ENCODE peak calls at places on chromosomes 4 and X, in seven cellular contexts. One of them, this sample, is unnamed.

GRCh38 chr4:140308366-140309123 is 64.9 kb upstream of the SCOC start:
- DNase-seq in cardiac muscle cell: peak; percentile 24
- DNase-seq in transverse colon: peak; percentile 21
- DNase-seq in fibroblast of lung: peak; percentile 96
- DNase-seq in aorta: peak; percentile 90
- DNase-seq in psoas muscle: peak; percentile 91
- DNase-seq in mammary epithelial cell: peak; percentile 92
- DNase-seq in this sample: peak; percentile 93

GRCh38 chrX:57929373-57929772 is 19.1 kb upstream of the ZXDA start:
- DNase-seq in cardiac muscle cell: peak; percentile 29
- DNase-seq in transverse colon: no peak
- DNase-seq in fibroblast of lung: peak; percentile 6
- DNase-seq in aorta: no peak
- DNase-seq in psoas muscle: no peak
- DNase-seq in mammary epithelial cell: peak; percentile 26
- DNase-seq in this sample: no peak

GRCh38 chr4:88286897-88287296 is 2.5 kb upstream of the PPM1K start:
- DNase-seq in cardiac muscle cell: peak; percentile 6
- DNase-seq in transverse colon: no peak
- DNase-seq in fibroblast of lung: peak; percentile 7
- DNase-seq in aorta: no peak
- DNase-seq in psoas muscle: no peak
- DNase-seq in mammary epithelial cell: no peak
- DNase-seq in this sample: no peak

GRCh38 chrX:107025538-107025937 is 25.5 kb upstream of the MORC4 start:
- DNase-seq in cardiac muscle cell: peak; percentile 55
- DNase-seq in transverse colon: no peak
- DNase-seq in fibroblast of lung: peak; percentile 13
- DNase-seq in aorta: no peak
- DNase-seq in psoas muscle: no peak
- DNase-seq in mammary epithelial cell: peak; percentile 6
- DNase-seq in this sample: no peak

GRCh38 chr4:4837921-4838601 is 21.4 kb upstream of the MSX1 start:
- DNase-seq in cardiac muscle cell: no peak
- DNase-seq in transverse colon: no peak
- DNase-seq in fibroblast of lung: peak; percentile 62
- DNase-seq in aorta: no peak
- DNase-seq in psoas muscle: no peak
- DNase-seq in mammary epithelial cell: peak; percentile 6
- DNase-seq in this sample: no peak

GRCh38 chr4:125836597-125837195 is 521.9 kb downstream of the FAT4 start:
- DNase-seq in cardiac muscle cell: no peak
- DNase-seq in transverse colon: no peak
- DNase-seq in fibroblast of lung: peak; percentile 10
- DNase-seq in aorta: no peak
- DNase-seq in psoas muscle: no peak
- DNase-seq in mammary epithelial cell: no peak
- DNase-seq in this sample: no peak

GRCh38 chr4:105808459-105809041 is 86.7 kb upstream of the NPNT start:
- DNase-seq in cardiac muscle cell: no peak
- DNase-seq in transverse colon: no peak
- DNase-seq in fibroblast of lung: peak; percentile 72
- DNase-seq in aorta: no peak
- DNase-seq in psoas muscle: no peak
- DNase-seq in mammary epithelial cell: peak; percentile 75
- DNase-seq in this sample: peak; percentile 52

GRCh38 chr4:107037188-107037587 is 1.1 kb upstream of the DKK2 start:
- DNase-seq in cardiac muscle cell: peak; percentile 74
- DNase-seq in transverse colon: peak; percentile 8
- DNase-seq in fibroblast of lung: peak; percentile 45
- DNase-seq in aorta: peak; percentile 79
- DNase-seq in psoas muscle: peak; percentile 67
- DNase-seq in mammary epithelial cell: no peak
- DNase-seq in this sample: peak; percentile 43

GRCh38 chr4:30380404-30380998 is 339.7 kb upstream of the PCDH7 start:
- DNase-seq in cardiac muscle cell: peak; percentile 62
- DNase-seq in transverse colon: peak; percentile 28
- DNase-seq in fibroblast of lung: peak; percentile 73
- DNase-seq in aorta: no peak
- DNase-seq in psoas muscle: no peak
- DNase-seq in mammary epithelial cell: peak; percentile 40
- DNase-seq in this sample: peak; percentile 3

GRCh38 chr4:179797718-179798117 is 2355.5 kb upstream of the AGA start:
- DNase-seq in cardiac muscle cell: no peak
- DNase-seq in transverse colon: no peak
- DNase-seq in fibroblast of lung: no peak
- DNase-seq in aorta: no peak
- DNase-seq in psoas muscle: no peak
- DNase-seq in mammary epithelial cell: no peak
- DNase-seq in this sample: no peak

GRCh38 chrX:50206753-50207152 is 2.2 kb downstream of the CCNB3 start:
- DNase-seq in cardiac muscle cell: no peak
- DNase-seq in transverse colon: no peak
- DNase-seq in fibroblast of lung: no peak
- DNase-seq in aorta: no peak
- DNase-seq in psoas muscle: no peak
- DNase-seq in mammary epithelial cell: no peak
- DNase-seq in this sample: no peak

GRCh38 chrX:3712870-3713224 is 602 bp downstream of the PRKX start:
- DNase-seq in cardiac muscle cell: no peak
- DNase-seq in transverse colon: peak; percentile 35
- DNase-seq in fibroblast of lung: no peak
- DNase-seq in aorta: no peak
- DNase-seq in psoas muscle: peak; percentile 56
- DNase-seq in mammary epithelial cell: no peak
- DNase-seq in this sample: no peak

GRCh38 chr4:185560316-185560715 is 25.0 kb upstream of the PDLIM3 start:
- DNase-seq in cardiac muscle cell: no peak
- DNase-seq in transverse colon: no peak
- DNase-seq in fibroblast of lung: no peak
- DNase-seq in aorta: no peak
- DNase-seq in psoas muscle: no peak
- DNase-seq in mammary epithelial cell: no peak
- DNase-seq in this sample: no peak

GRCh38 chr4:139740531-139741041 is 75.0 kb downstream of the MGST2 start:
- DNase-seq in cardiac muscle cell: no peak
- DNase-seq in transverse colon: peak; percentile 39
- DNase-seq in fibroblast of lung: peak; percentile 94
- DNase-seq in aorta: peak; percentile 71
- DNase-seq in psoas muscle: peak; percentile 81
- DNase-seq in mammary epithelial cell: peak; percentile 59
- DNase-seq in this sample: peak; percentile 66

GRCh38 chrX:149630681-149631292 is 805 bp downstream of the TMEM185A start:
- DNase-seq in cardiac muscle cell: no peak
- DNase-seq in transverse colon: no peak
- DNase-seq in fibroblast of lung: peak; percentile 48
- DNase-seq in aorta: no peak
- DNase-seq in psoas muscle: no peak
- DNase-seq in mammary epithelial cell: peak; percentile 18
- DNase-seq in this sample: peak; percentile 0

GRCh38 chrX:23908219-23909003 is 605 bp downstream of the CXorf58 start:
- DNase-seq in cardiac muscle cell: peak; percentile 59
- DNase-seq in transverse colon: no peak
- DNase-seq in fibroblast of lung: no peak
- DNase-seq in aorta: no peak
- DNase-seq in psoas muscle: no peak
- DNase-seq in mammary epithelial cell: no peak
- DNase-seq in this sample: no peak
- H3K4me3 ChIP-seq in cardiac muscle cell: peak overlapping the region; percentile 88
- H3K4me3 ChIP-seq in transverse colon: peak overlapping the region; percentile 67
- H3K4me3 ChIP-seq in fibroblast of lung: peak overlapping the region; percentile 49
- H3K4me3 ChIP-seq in aorta: no peak overlapping the region
- H3K4me3 ChIP-seq in psoas muscle: peak overlapping the region; percentile 76
- H3K4me3 ChIP-seq in mammary epithelial cell: peak overlapping the region; percentile 36
- H3K4me3 ChIP-seq in this sample: peak overlapping the region; percentile 75

DNA sequence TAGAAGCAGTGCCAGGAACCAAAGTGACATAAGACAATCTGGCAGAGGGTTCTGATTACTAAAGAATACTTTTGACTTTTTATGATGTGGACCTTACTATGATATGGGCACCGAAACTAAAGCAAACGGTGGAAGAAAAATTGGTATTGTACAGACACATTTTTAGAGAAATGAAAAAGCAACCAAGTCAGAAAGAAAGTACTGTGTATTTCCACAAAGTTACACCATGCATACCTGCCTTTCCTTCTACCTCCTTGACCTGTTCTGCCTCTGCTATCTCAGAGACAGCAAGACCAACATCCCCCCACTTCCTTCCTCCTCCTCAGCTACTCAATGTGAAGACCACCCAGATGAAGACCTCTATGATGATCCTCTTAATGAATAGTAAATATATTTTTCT is 88.3 kb downstream of the HUWE1 start:
- DNase-seq in cardiac muscle cell: no peak
- DNase-seq in transverse colon: no peak
- DNase-seq in fibroblast of lung: no peak
- DNase-seq in aorta: no peak
- DNase-seq in psoas muscle: no peak
- DNase-seq in mammary epithelial cell: no peak
- DNase-seq in this sample: no peak
- H3K36me3 ChIP-seq in cardiac muscle cell: peaks cover 32% of the 10 kb centered on the region
- H3K36me3 ChIP-seq in transverse colon: peaks cover 3% of the 10 kb centered on the region
- H3K36me3 ChIP-seq in fibroblast of lung: peaks cover 2% of the 10 kb centered on the region
- H3K36me3 ChIP-seq in aorta: peaks cover 4% of the 10 kb centered on the region
- H3K36me3 ChIP-seq in psoas muscle: peaks cover 90% of the 10 kb centered on the region
- H3K36me3 ChIP-seq in mammary epithelial cell: peaks cover 13% of the 10 kb centered on the region
- H3K36me3 ChIP-seq in this sample: peaks cover 44% of the 10 kb centered on the region

DNA sequence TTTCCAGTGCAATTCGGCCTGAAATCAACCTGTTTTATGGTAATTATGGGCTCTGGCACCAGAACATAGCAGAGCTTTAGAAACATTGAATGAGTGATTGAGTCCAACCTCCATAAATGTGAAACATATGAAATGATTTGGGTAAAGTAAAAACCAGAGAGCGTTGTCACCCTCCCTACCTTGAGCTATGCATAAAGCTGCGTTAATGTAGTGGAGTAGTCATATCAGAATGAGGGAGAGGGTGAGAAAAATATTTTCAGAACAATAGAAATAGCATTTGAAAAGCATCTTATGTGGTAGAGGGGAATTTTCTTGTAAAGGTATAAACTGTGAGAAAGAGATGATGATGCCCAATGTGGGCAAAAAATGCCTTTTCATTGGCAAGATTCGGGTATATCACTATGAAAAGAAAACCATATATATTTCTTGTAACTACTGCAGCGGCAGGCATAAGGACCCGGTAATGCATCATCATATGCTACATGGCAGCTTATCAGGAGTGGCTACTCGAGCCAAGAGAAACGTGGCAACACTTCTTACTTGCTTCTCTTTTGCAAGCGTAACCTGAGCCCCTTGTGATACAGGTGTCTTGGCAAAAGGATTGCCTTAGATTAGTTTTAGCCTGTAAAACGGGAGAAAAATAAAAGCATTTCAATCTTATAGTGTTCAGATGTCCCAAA is 280.1 kb downstream of the SPRY1 start:
- DNase-seq in cardiac muscle cell: peak; percentile 77
- DNase-seq in transverse colon: no peak
- DNase-seq in fibroblast of lung: peak; percentile 27
- DNase-seq in aorta: no peak
- DNase-seq in psoas muscle: no peak
- DNase-seq in mammary epithelial cell: no peak
- DNase-seq in this sample: no peak
- H3K9me3 ChIP-seq in cardiac muscle cell: no peaks in the 10 kb centered on the region
- H3K9me3 ChIP-seq in transverse colon: no peaks in the 10 kb centered on the region
- H3K9me3 ChIP-seq in fibroblast of lung: no peaks in the 10 kb centered on the region
- H3K9me3 ChIP-seq in aorta: no peaks in the 10 kb centered on the region
- H3K9me3 ChIP-seq in psoas muscle: no peaks in the 10 kb centered on the region
- H3K9me3 ChIP-seq in mammary epithelial cell: no peaks in the 10 kb centered on the region
- H3K9me3 ChIP-seq in this sample: no peaks in the 10 kb centered on the region

GRCh38 chrX:10175317-10175871 is 18.6 kb downstream of the CLCN4 start:
- DNase-seq in cardiac muscle cell: no peak
- DNase-seq in transverse colon: no peak
- DNase-seq in fibroblast of lung: peak; percentile 82
- DNase-seq in aorta: no peak
- DNase-seq in psoas muscle: no peak
- DNase-seq in mammary epithelial cell: no peak
- DNase-seq in this sample: peak; percentile 27

GRCh38 chrX:10172867-10173266 is 16.1 kb downstream of the CLCN4 start:
- DNase-seq in cardiac muscle cell: no peak
- DNase-seq in transverse colon: no peak
- DNase-seq in fibroblast of lung: peak; percentile 15
- DNase-seq in aorta: no peak
- DNase-seq in psoas muscle: no peak
- DNase-seq in mammary epithelial cell: no peak
- DNase-seq in this sample: no peak

GRCh38 chrX:10173331-10173900 is 16.6 kb downstream of the CLCN4 start:
- DNase-seq in cardiac muscle cell: peak; percentile 60
- DNase-seq in transverse colon: no peak
- DNase-seq in fibroblast of lung: peak; percentile 95
- DNase-seq in aorta: no peak
- DNase-seq in psoas muscle: peak; percentile 71
- DNase-seq in mammary epithelial cell: peak; percentile 85
- DNase-seq in this sample: peak; percentile 28

GRCh38 chrX:10174810-10175209 is 18.0 kb downstream of the CLCN4 start:
- DNase-seq in cardiac muscle cell: no peak
- DNase-seq in transverse colon: no peak
- DNase-seq in fibroblast of lung: peak; percentile 25
- DNase-seq in aorta: no peak
- DNase-seq in psoas muscle: no peak
- DNase-seq in mammary epithelial cell: no peak
- DNase-seq in this sample: no peak

GRCh38 chrX:10174051-10174450 is 17.3 kb downstream of the CLCN4 start:
- DNase-seq in cardiac muscle cell: no peak
- DNase-seq in transverse colon: no peak
- DNase-seq in fibroblast of lung: no peak
- DNase-seq in aorta: no peak
- DNase-seq in psoas muscle: no peak
- DNase-seq in mammary epithelial cell: no peak
- DNase-seq in this sample: no peak
- H3K4me3 ChIP-seq in cardiac muscle cell: no peak overlapping the region
- H3K4me3 ChIP-seq in transverse colon: no peak overlapping the region
- H3K4me3 ChIP-seq in fibroblast of lung: no peak overlapping the region
- H3K4me3 ChIP-seq in aorta: no peak overlapping the region
- H3K4me3 ChIP-seq in psoas muscle: peak overlapping the region; percentile 41
- H3K4me3 ChIP-seq in mammary epithelial cell: peak overlapping the region; percentile 10
- H3K4me3 ChIP-seq in this sample: no peak overlapping the region

GRCh38 chr4:48902266-48902665 is 4.3 kb downstream of the OCIAD2 start:
- DNase-seq in cardiac muscle cell: no peak
- DNase-seq in transverse colon: peak; percentile 36
- DNase-seq in fibroblast of lung: peak; percentile 38
- DNase-seq in aorta: no peak
- DNase-seq in psoas muscle: no peak
- DNase-seq in mammary epithelial cell: peak; percentile 48
- DNase-seq in this sample: peak; percentile 34
- H3K36me3 ChIP-seq in cardiac muscle cell: no peaks in the 10 kb centered on the region
- H3K36me3 ChIP-seq in transverse colon: no peaks in the 10 kb centered on the region
- H3K36me3 ChIP-seq in fibroblast of lung: no peaks in the 10 kb centered on the region
- H3K36me3 ChIP-seq in aorta: peaks cover 8% of the 10 kb centered on the region
- H3K36me3 ChIP-seq in psoas muscle: no peaks in the 10 kb centered on the region
- H3K36me3 ChIP-seq in mammary epithelial cell: peaks cover 21% of the 10 kb centered on the region
- H3K36me3 ChIP-seq in this sample: no peaks in the 10 kb centered on the region

DNA sequence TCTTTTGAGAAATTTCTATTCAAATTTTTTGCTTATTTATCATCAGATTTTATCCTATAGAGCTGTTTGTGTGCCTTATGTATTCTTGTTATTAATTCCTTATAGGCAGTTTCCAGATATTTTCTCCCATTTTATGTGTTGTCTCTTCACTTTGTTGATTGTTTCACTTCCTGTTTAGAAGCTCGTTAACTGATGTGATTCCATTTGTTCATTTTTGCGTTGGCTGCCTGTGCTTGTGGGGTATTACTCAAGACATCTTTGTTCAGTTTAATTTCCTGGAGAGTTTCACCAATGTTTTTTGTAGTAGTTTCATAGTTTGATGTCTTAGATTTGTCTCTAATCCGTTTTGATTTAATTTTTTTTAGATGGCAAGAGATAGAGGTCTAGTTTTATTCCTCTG is 14.6 kb downstream of the ZNF718 start:
- DNase-seq in cardiac muscle cell: no peak
- DNase-seq in transverse colon: no peak
- DNase-seq in fibroblast of lung: no peak
- DNase-seq in aorta: no peak
- DNase-seq in psoas muscle: no peak
- DNase-seq in mammary epithelial cell: no peak
- DNase-seq in this sample: no peak
- H3K9me3 ChIP-seq in cardiac muscle cell: peaks cover 9% of the 10 kb centered on the region
- H3K9me3 ChIP-seq in transverse colon: peaks cover 68% of the 10 kb centered on the region
- H3K9me3 ChIP-seq in fibroblast of lung: peaks cover 3% of the 10 kb centered on the region
- H3K9me3 ChIP-seq in aorta: peaks cover 17% of the 10 kb centered on the region
- H3K9me3 ChIP-seq in psoas muscle: peaks cover 72% of the 10 kb centered on the region
- H3K9me3 ChIP-seq in mammary epithelial cell: peaks cover 43% of the 10 kb centered on the region
- H3K9me3 ChIP-seq in this sample: peaks cover 20% of the 10 kb centered on the region